ENCODE peak calls at places on chromosome 13, in ten cellular contexts. N is CD8-positive, alpha-beta T cell; M is LHCN-M2; B is ovary; E is cortex of kidney; L is type B pancreatic cell; J is T-helper 1 cell; T is EH; U is WTC11; S is stimulated activated CD8-positive, alpha-beta memory T cell treated with anti-CD3 and anti-CD28 coated beads, Interleukin-15, amount 100 ng/mL, for 4 hours. H is an unnamed sample.

GRCh38 chr13:95073826-95074345 is 227.4 kb downstream of the ABCC4 start:
- DNase-seq in N (no peak), M (no peak), B (no peak), E (no peak), L (no peak), J (no peak), T (peak; percentile 81), U (no peak), S (no peak), H (no peak)

GRCh38 chr13:100124265-100124664 is 35.4 kb downstream of the PCCA start:
- DNase-seq in N (no peak), M (peak; percentile 43), B (no peak), E (no peak), L (no peak), J (no peak), T (peak; percentile 45), U (no peak), S (no peak), H (no peak)

GRCh38 chr13:65461590-65461989 is 1768.5 kb downstream of the PCDH9 start:
- DNase-seq in N (no peak), M (peak; percentile 58), B (no peak), E (no peak), L (no peak), J (no peak), T (peak; percentile 20), U (no peak), S (no peak), H (peak; percentile 52)

GRCh38 chr13:38421590-38422560 is 72.2 kb downstream of the UFM1 start:
- DNase-seq in N (no peak), M (peak; percentile 74), B (no peak), E (no peak), L (no peak), J (no peak), T (no peak), U (no peak), S (no peak), H (no peak)

GRCh38 chr13:113153810-113154748 is 4.4 kb upstream of the PROZ start:
- DNase-seq in N (peak; percentile 78), M (peak; percentile 60), B (peak; percentile 83), E (no peak), L (peak; percentile 83), J (peak; percentile 55), T (peak; percentile 77), U (peak; percentile 53), S (peak; percentile 42), H (no peak)

GRCh38 chr13:91318886-91319285 is 28.6 kb upstream of the MIR17HG start:
- DNase-seq in N (no peak), M (no peak), B (no peak), E (no peak), L (no peak), J (no peak), T (no peak), U (no peak), S (no peak), H (no peak)

GRCh38 chr13:51663980-51664957 is 80.0 kb downstream of the WDFY2 start:
- DNase-seq in N (no peak), M (no peak), B (no peak), E (no peak), L (no peak), J (no peak), T (no peak), U (no peak), S (no peak), H (no peak)

GRCh38 chr13:60591348-60591747 is 194.3 kb downstream of the TDRD3 start:
- DNase-seq in N (no peak), M (peak; percentile 9), B (no peak), E (no peak), L (no peak), J (no peak), T (peak; percentile 64), U (no peak), S (no peak), H (no peak)

GRCh38 chr13:20825476-20825875 is 51.7 kb upstream of the EEF1AKMT1 start:
- DNase-seq in N (no peak), M (peak; percentile 96), B (no peak), E (no peak), L (no peak), J (no peak), T (peak; percentile 26), U (no peak), S (no peak), H (no peak)